ENCODE peak calls at places on chromosomes 16 and 17, in four cellular contexts. V, Y, I and E are unnamed samples.

GRCh38 chr17:67995568-67996191 is 589 bp downstream of the C17orf58 start:
- DNase-seq in V (no peak), Y (peak), I (peak), E (peak)

GRCh38 chr16:83005653-83006160 is 378.9 kb downstream of the CDH13 start:
- DNase-seq in V (no peak), Y (no peak), I (no peak), E (no peak)

GRCh38 chr17:64084086-64084939 is 45.6 kb downstream of the ERN1 start:
- DNase-seq in V (no peak), Y (peak), I (no peak), E (no peak)

GRCh38 chr17:36094746-36095145 is 4.8 kb upstream of the CCL3 start:
- DNase-seq in V (no peak), Y (no peak), I (no peak), E (no peak)

GRCh38 chr16:67184453-67185002 is 765 bp upstream of the MATCAP1 start:
- DNase-seq in V (no peak), Y (no peak), I (no peak), E (no peak)

GRCh38 chr17:46822388-46822921 is 4.0 kb upstream of the WNT3 start:
- DNase-seq in V (peak), Y (no peak), I (peak), E (no peak)

GRCh38 chr16:53220585-53220984 is 165.8 kb downstream of the CHD9 start:
- DNase-seq in V (no peak), Y (no peak), I (peak), E (no peak)

GRCh38 chr17:35653619-35654361 is 66.7 kb downstream of the AP2B1 start:
- DNase-seq in V (no peak), Y (no peak), I (no peak), E (no peak)

GRCh38 chr16:12612598-12613101 is 191.0 kb downstream of the CPPED1 start:
- DNase-seq in V (no peak), Y (no peak), I (no peak), E (no peak)

GRCh38 chr16:12066823-12067222 is 90.3 kb downstream of the SNX29 start:
- DNase-seq in V (peak), Y (no peak), I (no peak), E (no peak)

GRCh38 chr16:31478956-31479355 is 4.0 kb upstream of the SLC5A2 start:
- DNase-seq in V (no peak), Y (no peak), I (no peak), E (no peak)

GRCh38 chr17:7233701-7234099 is 617 bp downstream of the DVL2 start:
- DNase-seq in V (no peak), Y (no peak), I (no peak), E (no peak)

GRCh38 chr16:860891-861290 is 60.4 kb upstream of the GNG13 start:
- DNase-seq in V (no peak), Y (no peak), I (no peak), E (no peak)

GRCh38 chr17:50539762-50540440 is 7.1 kb upstream of the SPATA20 start:
- DNase-seq in V (no peak), Y (no peak), I (no peak), E (peak)

GRCh38 chr16:81500833-81501521 is 56.4 kb downstream of the CMIP start:
- DNase-seq in V (no peak), Y (no peak), I (no peak), E (peak)

DNA sequence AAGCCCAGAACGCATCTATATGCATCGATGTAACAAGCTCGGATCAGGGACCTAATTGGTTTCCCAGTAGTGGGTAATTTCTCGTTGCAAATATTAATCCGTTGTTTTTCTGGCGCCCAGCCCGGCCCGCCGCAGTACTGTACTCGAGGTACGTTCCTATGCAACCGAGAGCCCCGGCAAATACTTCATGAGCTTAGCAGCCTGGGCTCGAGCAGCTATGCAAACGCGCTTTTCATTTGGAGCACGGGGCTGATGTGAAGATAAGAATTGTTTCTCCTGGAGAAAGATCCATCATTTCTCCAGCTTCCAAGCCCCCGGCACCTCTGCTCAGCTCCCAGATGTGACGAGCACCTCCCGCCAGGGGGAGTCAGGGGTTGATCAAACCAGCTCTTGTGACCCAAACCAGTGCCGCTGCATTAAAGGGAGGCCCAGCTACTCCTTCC is 229.8 kb downstream of the KATNIP start:
- DNase-seq in V (peak), Y (peak), I (peak), E (peak)
- TF ChIP-seq CTCF in V (peak), Y (no peak), I (peak), E (no peak)

GRCh38 chr17:76491271-76492184 is 9.7 kb downstream of the RHBDF2 start:
- DNase-seq in V (no peak), Y (no peak), I (peak), E (peak)
- H3K27ac ChIP-seq in V (peak), Y (no peak), I (peak), E (no peak)

GRCh38 chr16:50861926-50862325 is 120.0 kb downstream of the CYLD start:
- DNase-seq in V (no peak), Y (no peak), I (no peak), E (no peak)

GRCh38 chr16:50861451-50861850 is 119.6 kb downstream of the CYLD start:
- DNase-seq in V (no peak), Y (no peak), I (no peak), E (no peak)

GRCh38 chr16:50863673-50864144 is 121.8 kb downstream of the CYLD start:
- DNase-seq in V (no peak), Y (no peak), I (no peak), E (no peak)

GRCh38 chr16:50864386-50864785 is 122.5 kb downstream of the CYLD start:
- DNase-seq in V (no peak), Y (no peak), I (no peak), E (no peak)

DNA sequence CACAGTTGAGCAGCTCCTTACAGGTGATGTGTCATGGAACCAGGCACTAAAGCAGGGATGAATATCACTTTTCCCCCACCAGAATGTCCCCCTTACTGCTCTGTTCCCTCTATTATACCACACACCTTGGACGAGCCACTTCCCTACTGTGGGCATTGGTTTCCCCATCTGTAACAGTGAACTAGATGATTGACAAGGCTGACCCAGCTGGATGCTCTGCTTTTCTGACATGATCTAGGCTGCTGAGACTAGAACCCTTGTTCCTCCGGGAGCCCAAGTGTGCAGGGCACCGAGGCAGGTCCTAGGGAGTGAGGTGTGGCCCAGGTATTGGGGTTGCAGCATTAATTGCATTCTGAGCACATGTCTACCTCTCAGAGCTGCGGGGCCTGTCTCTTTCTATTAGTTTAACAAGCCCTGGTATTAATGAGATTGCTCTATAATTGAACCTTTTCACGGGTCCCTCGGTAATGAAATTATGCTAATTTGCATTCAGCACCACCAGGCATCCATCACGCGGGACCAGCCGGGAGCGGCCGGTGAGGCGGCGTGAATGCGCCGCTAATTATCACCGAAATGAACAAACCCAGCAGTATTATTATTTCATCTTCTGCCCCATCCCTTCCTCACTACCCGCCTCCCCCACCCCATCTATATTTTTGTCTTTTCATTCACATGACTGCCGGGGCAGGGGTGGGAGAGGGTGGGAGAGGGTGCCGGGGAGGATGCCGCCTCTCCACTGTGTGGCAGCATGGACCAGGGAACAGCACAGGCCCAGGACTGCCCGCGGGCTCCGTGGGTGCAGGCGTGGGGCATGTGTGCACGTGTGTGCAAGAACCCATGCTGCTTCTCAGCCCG is 121.2 kb downstream of the CYLD start:
- DNase-seq in V (no peak), Y (no peak), I (no peak), E (peak)
- TF ChIP-seq CTCF in V (no peak), Y (no peak), I (no peak), E (no peak)

GRCh38 chr17:61349350-61349749 is 50.3 kb upstream of the TBX2 start:
- DNase-seq in V (no peak), Y (no peak), I (no peak), E (no peak)

GRCh38 chr17:61345081-61345480 is 54.6 kb upstream of the TBX2 start:
- DNase-seq in V (no peak), Y (no peak), I (no peak), E (no peak)

GRCh38 chr17:61351745-61352407 is 47.8 kb upstream of the TBX2 start:
- DNase-seq in V (no peak), Y (no peak), I (no peak), E (no peak)

GRCh38 chr17:61340431-61340830 is 59.2 kb upstream of the TBX2 start:
- DNase-seq in V (no peak), Y (no peak), I (no peak), E (no peak)

DNA sequence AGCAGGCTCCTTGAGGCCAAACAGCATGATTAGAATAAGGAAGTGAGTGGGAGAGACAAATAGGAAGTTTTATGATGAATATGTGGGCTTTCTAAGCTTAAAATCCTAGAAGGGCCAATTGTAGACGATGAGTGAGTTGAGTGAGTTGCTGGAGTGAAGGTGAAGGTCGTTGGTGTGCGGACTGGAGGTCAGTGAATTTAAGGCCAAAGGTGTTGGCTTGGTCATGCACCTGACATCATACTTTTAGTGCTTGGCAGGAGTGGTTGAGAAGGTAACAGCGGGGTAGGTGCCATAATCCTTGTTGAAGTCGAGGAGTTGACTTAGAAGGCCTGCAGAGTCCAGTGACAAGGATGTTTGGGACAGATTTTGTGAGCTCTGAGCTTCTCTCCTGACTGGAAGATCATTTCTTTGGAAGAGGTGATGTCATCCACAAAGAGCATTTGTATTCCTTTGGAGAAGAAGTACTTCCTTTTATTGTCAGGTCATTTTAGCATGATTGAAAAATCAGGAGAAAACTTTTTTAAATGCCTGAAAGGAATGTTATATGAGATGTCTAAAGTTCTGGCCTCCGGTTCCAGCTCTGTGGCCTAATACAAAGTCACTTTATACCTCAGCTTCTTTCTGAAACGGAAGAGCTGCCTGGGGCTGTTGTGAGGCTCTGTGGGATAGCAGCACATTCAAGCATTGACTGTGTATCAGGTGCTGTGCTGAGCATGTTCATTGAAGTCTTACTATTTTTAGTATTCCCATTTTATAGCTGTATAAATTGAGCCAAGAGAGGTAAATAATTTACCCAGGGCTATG is 53.6 kb upstream of the TBX2 start:
- DNase-seq in V (no peak), Y (no peak), I (no peak), E (no peak)
- H3K27ac ChIP-seq in V (no peak), Y (no peak), I (no peak), E (no peak)

GRCh38 chr17:27858621-27859305 is 34.4 kb downstream of the LYRM9 start:
- DNase-seq in V (no peak), Y (no peak), I (no peak), E (no peak)

GRCh38 chr17:27862848-27863247 is 30.3 kb downstream of the LYRM9 start:
- DNase-seq in V (no peak), Y (no peak), I (no peak), E (no peak)

GRCh38 chr17:27861979-27862378 is 31.2 kb downstream of the LYRM9 start:
- DNase-seq in V (no peak), Y (no peak), I (no peak), E (no peak)

GRCh38 chr17:27856676-27857429 is 36.3 kb downstream of the LYRM9 start:
- DNase-seq in V (no peak), Y (no peak), I (no peak), E (no peak)

GRCh38 chr17:27860971-27861669 is 32.0 kb downstream of the LYRM9 start:
- DNase-seq in V (no peak), Y (no peak), I (no peak), E (no peak)
- TF ChIP-seq CTCF in V (no peak), Y (no peak), I (no peak), E (no peak)